ENCODE peak calls at places on chromosomes 13 and 19, in five cellular contexts. One of them, this sample, is unnamed.

GRCh38 chr13:63731896-63732295 is 2316.2 kb upstream of the PCDH20 start:
- DNase-seq in PC-3: no peak
- DNase-seq in GM23338: no peak
- DNase-seq in fibroblast of lung: no peak
- DNase-seq in heart left ventricle: no peak
- DNase-seq in this sample: no peak

GRCh38 chr13:97116754-97117153 is 105.4 kb upstream of the MBNL2 start:
- DNase-seq in PC-3: peak
- DNase-seq in GM23338: peak
- DNase-seq in heart left ventricle: no peak
- DNase-seq in fibroblast of lung: peak
- DNase-seq in this sample: no peak

GRCh38 chr13:40148103-40148502 is 492.6 kb downstream of the COG6 start:
- DNase-seq in GM23338: no peak
- DNase-seq in heart left ventricle: no peak
- DNase-seq in fibroblast of lung: no peak
- DNase-seq in PC-3: no peak
- DNase-seq in this sample: no peak

GRCh38 chr13:45996631-45997030 is 55.9 kb downstream of the ZC3H13 start:
- DNase-seq in heart left ventricle: no peak
- DNase-seq in fibroblast of lung: no peak
- DNase-seq in PC-3: no peak
- DNase-seq in GM23338: no peak
- DNase-seq in this sample: no peak

GRCh38 chr13:75736132-75736531 is 100.0 kb downstream of the LMO7 start:
- DNase-seq in heart left ventricle: no peak
- DNase-seq in fibroblast of lung: no peak
- DNase-seq in GM23338: no peak
- DNase-seq in PC-3: no peak
- DNase-seq in this sample: no peak

GRCh38 chr13:79722885-79723445 is 242.0 kb downstream of the NDFIP2 start:
- DNase-seq in heart left ventricle: no peak
- DNase-seq in PC-3: no peak
- DNase-seq in fibroblast of lung: no peak
- DNase-seq in GM23338: no peak
- DNase-seq in this sample: no peak

GRCh38 chr19:43522929-43523328 is 4.1 kb downstream of the ETHE1 start:
- DNase-seq in fibroblast of lung: no peak
- DNase-seq in heart left ventricle: no peak
- DNase-seq in PC-3: no peak
- DNase-seq in GM23338: no peak
- DNase-seq in this sample: no peak

GRCh38 chr19:2727640-2727944 is 6.4 kb upstream of the DIRAS1 start:
- DNase-seq in PC-3: peak
- DNase-seq in GM23338: no peak
- DNase-seq in heart left ventricle: no peak
- DNase-seq in fibroblast of lung: no peak
- DNase-seq in this sample: no peak

GRCh38 chr19:43511324-43511723 is 6.8 kb upstream of the PHLDB3 start:
- DNase-seq in heart left ventricle: no peak
- DNase-seq in GM23338: no peak
- DNase-seq in fibroblast of lung: no peak
- DNase-seq in PC-3: no peak
- DNase-seq in this sample: no peak

GRCh38 chr13:101514695-101515275 is 62.3 kb downstream of the ITGBL1 start:
- DNase-seq in heart left ventricle: no peak
- DNase-seq in PC-3: peak
- DNase-seq in fibroblast of lung: peak
- DNase-seq in GM23338: peak
- DNase-seq in this sample: peak

GRCh38 chr13:110831437-110832204 is 83.2 kb downstream of the ANKRD10 start:
- DNase-seq in heart left ventricle: no peak
- DNase-seq in GM23338: no peak
- DNase-seq in PC-3: no peak
- DNase-seq in fibroblast of lung: no peak
- DNase-seq in this sample: no peak

GRCh38 chr19:5466814-5467291 is 11.6 kb downstream of the ZNRF4 start:
- DNase-seq in PC-3: no peak
- DNase-seq in heart left ventricle: peak
- DNase-seq in fibroblast of lung: no peak
- DNase-seq in GM23338: no peak
- DNase-seq in this sample: no peak
- TF ChIP-seq CTCF in PC-3: no peak
- TF ChIP-seq CTCF in heart left ventricle: no peak
- TF ChIP-seq CTCF in fibroblast of lung: no peak
- TF ChIP-seq CTCF in GM23338: no peak
- TF ChIP-seq CTCF in this sample: no peak

GRCh38 chr13:51928231-51928630 is 66.5 kb downstream of the CCDC70 start:
- DNase-seq in GM23338: no peak
- DNase-seq in heart left ventricle: no peak
- DNase-seq in PC-3: no peak
- DNase-seq in fibroblast of lung: no peak
- DNase-seq in this sample: no peak
- H3K4me3 ChIP-seq in GM23338: no peak
- H3K4me3 ChIP-seq in heart left ventricle: no peak
- H3K4me3 ChIP-seq in PC-3: no peak
- H3K4me3 ChIP-seq in fibroblast of lung: no peak
- H3K4me3 ChIP-seq in this sample: no peak

GRCh38 chr13:112931028-112931934 is 37.7 kb upstream of the MCF2L start:
- DNase-seq in PC-3: peak
- DNase-seq in heart left ventricle: no peak
- DNase-seq in fibroblast of lung: peak
- DNase-seq in GM23338: peak
- DNase-seq in this sample: peak
- TF ChIP-seq CTCF in PC-3: peak
- TF ChIP-seq CTCF in heart left ventricle: peak
- TF ChIP-seq CTCF in fibroblast of lung: peak
- TF ChIP-seq CTCF in GM23338: peak
- TF ChIP-seq CTCF in this sample: peak

DNA sequence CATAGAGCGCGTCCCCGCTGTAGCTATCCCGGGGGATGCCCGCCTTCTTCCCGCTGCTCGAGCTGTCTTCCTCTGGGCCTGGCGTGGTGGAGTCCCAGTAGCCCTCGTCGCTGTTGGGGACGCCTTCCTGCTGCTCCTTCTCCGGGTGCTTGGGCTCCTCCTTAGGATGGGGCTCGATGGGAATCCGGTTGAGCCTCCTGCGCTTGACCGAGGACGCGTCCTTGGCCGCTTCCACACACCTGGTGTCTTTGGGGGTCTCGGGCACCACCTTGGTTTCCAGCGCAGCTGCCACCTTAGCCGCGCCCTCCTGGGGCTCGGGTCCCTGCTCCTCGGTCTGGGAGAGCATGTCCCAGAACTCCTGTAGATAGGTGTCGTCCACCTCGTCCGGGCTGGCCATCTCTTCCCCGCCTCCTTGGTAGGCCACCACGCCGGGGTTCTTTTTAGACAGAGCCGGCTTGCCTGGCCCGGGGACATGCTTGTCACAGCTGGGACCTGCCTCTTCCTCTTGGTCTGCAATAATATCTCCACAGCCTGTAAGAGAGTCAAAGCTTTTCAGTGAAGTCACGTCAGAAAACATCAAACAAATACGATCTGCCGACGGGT is 2.0 kb downstream of the AMER2 start:
- DNase-seq in heart left ventricle: no peak
- DNase-seq in fibroblast of lung: no peak
- DNase-seq in GM23338: no peak
- DNase-seq in PC-3: no peak
- DNase-seq in this sample: no peak
- H3K4me3 ChIP-seq in heart left ventricle: no peak
- H3K4me3 ChIP-seq in fibroblast of lung: no peak
- H3K4me3 ChIP-seq in GM23338: peak
- H3K4me3 ChIP-seq in PC-3: no peak
- H3K4me3 ChIP-seq in this sample: no peak

This sample was measured in HFF-Myc.